ENCODE peak calls at places on chromosomes 7 and 10, in six cellular contexts. E is fibroblast of lung; P is endothelial cell; R is CD4-positive, alpha-beta T cell; T is activated CD8-positive, alpha-beta T cell treated with anti-CD3 and anti-CD28 coated beads for 36 hours; X is A549. D is an unnamed sample.

GRCh38 chr10:33215635-33216034 is 118.8 kb downstream of the NRP1 start:
- DNase-seq in E (no peak), P (no peak), R (no peak), T (no peak), X (no peak), D (no peak)

GRCh38 chr10:97882142-97883091 is 32.8 kb downstream of the GOLGA7B start:
- DNase-seq in E (peak), P (no peak), R (no peak), T (peak), X (peak), D (no peak)

GRCh38 chr7:18393465-18394118 is 102.0 kb upstream of the HDAC9 start:
- DNase-seq in E (no peak), P (no peak), R (no peak), T (no peak), X (no peak), D (no peak)

GRCh38 chr7:64639267-64640001 is 26.5 kb upstream of the ZNF107 start:
- DNase-seq in E (no peak), P (no peak), R (no peak), T (no peak), X (no peak), D (no peak)

GRCh38 chr7:40211291-40212003 is 76.6 kb downstream of the SUGCT start:
- DNase-seq in E (peak), P (no peak), R (no peak), T (no peak), X (no peak), D (no peak)

GRCh38 chr10:60883187-60883586 is 60.8 kb downstream of the RHOBTB1 start:
- DNase-seq in E (peak), P (peak), R (no peak), T (no peak), X (peak), D (no peak)

GRCh38 chr10:122279725-122280141 is 8.6 kb downstream of the BTBD16 start:
- DNase-seq in E (peak), P (peak), R (no peak), T (peak), X (peak), D (no peak)

GRCh38 chr10:61750943-61751471 is 88.3 kb downstream of the CABCOCO1 start:
- DNase-seq in E (peak), P (peak), R (peak), T (peak), X (peak), D (peak)

GRCh38 chr10:94038024-94038423 is 44.3 kb downstream of the PLCE1 start:
- DNase-seq in E (peak), P (no peak), R (no peak), T (no peak), X (peak), D (no peak)

GRCh38 chr10:121747163-121747775 is 149.0 kb upstream of the FGFR2 start:
- DNase-seq in E (no peak), P (no peak), R (no peak), T (no peak), X (no peak), D (no peak)

GRCh38 chr7:44196450-44196872 is 4.3 kb upstream of the YKT6 start:
- DNase-seq in E (peak), P (peak), R (no peak), T (peak), X (peak), D (no peak)

GRCh38 chr10:127300868-127301321 is 104.5 kb upstream of the INSYN2A start:
- DNase-seq in E (no peak), P (no peak), R (no peak), T (no peak), X (no peak), D (no peak)

GRCh38 chr7:127885843-127886242 is 145.4 kb downstream of the LRRC4 start:
- DNase-seq in E (peak), P (no peak), R (no peak), T (no peak), X (no peak), D (no peak)

GRCh38 chr10:23892296-23892695 is 316.6 kb upstream of the KIAA1217 start:
- DNase-seq in E (no peak), P (no peak), R (no peak), T (no peak), X (no peak), D (no peak)

GRCh38 chr10:47264797-47265281 is 35.2 kb upstream of the GDF10 start:
- DNase-seq in E (no peak), P (no peak), R (peak), T (peak), X (no peak), D (peak)

GRCh38 chr10:79322616-79323566 is 24.4 kb upstream of the PPIF start:
- DNase-seq in E (peak), P (no peak), R (peak), T (peak), X (no peak), D (peak)

GRCh38 chr7:1811850-1812692 is 142.0 kb downstream of the ELFN1 start:
- DNase-seq in E (no peak), P (no peak), R (no peak), T (no peak), X (peak), D (peak)

GRCh38 chr10:2214805-2215204 is 477.5 kb upstream of the ADARB2 start:
- DNase-seq in E (no peak), P (no peak), R (no peak), T (no peak), X (no peak), D (no peak)

GRCh38 chr10:71713135-71714040 is 6.2 kb downstream of the C10orf105 start:
- DNase-seq in E (peak), P (no peak), R (no peak), T (peak), X (no peak), D (peak)
- TF ChIP-seq CTCF in E (peak), P (no peak), R (no peak), T (no peak), X (no peak), D (no peak)

DNA sequence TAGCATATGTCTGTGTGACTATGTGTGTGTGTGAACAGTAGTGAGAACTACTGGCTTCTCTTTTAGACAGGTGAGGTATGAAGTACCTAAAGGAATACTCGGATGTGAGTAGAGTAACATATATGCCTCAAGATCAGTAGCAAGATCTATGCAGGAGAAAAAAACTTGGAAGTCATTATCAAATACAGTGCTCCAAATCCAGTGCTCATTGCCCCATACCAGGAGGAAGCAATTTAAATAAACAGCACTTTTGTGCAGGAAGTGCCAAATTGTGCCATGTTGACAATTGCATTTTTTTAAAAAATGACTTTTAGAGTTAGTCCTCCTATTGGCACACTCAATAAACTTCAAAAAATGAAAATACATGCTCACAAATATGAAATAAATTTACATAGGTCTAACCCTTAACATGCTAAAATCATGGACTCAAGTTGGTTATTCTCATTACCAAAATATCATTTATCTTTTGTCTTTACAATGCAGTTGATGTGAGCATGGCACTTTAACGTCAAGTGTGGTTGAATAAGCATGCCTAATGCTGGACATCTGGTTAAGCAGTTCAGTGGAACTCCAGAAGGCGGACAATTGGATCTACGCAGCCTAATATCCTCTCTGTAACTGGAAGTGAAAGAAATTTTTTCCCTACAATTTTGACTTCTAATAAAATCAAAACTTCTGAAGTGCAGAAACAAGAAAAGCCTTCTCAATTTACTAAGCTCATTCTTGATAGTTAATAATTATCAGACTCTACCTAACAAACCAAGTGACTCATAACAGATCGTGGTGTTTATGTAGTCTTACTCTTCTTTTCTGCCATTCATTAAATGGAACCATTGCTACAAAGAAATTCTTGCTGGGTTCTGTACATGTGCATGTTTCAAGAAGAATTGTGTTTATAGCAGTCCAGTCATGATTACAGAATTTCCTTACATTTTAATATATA is 195.2 kb downstream of the MDFIC start:
- DNase-seq in E (no peak), P (no peak), R (no peak), T (no peak), X (peak), D (no peak)
- TF ChIP-seq CTCF in E (no peak), P (no peak), R (no peak), T (no peak), X (no peak), D (no peak)

GRCh38 chr10:13801156-13801906 is 214.6 kb downstream of the PRPF18 start:
- DNase-seq in E (no peak), P (no peak), R (no peak), T (no peak), X (no peak), D (no peak)

GRCh38 chr10:13794982-13795381 is 208.2 kb downstream of the PRPF18 start:
- DNase-seq in E (no peak), P (no peak), R (no peak), T (no peak), X (no peak), D (no peak)

GRCh38 chr10:13795653-13796555 is 209.1 kb downstream of the PRPF18 start:
- DNase-seq in E (no peak), P (no peak), R (no peak), T (peak), X (no peak), D (no peak)

GRCh38 chr10:13801907-13802288 is 215.1 kb downstream of the PRPF18 start:
- DNase-seq in E (no peak), P (no peak), R (no peak), T (no peak), X (no peak), D (no peak)

DNA sequence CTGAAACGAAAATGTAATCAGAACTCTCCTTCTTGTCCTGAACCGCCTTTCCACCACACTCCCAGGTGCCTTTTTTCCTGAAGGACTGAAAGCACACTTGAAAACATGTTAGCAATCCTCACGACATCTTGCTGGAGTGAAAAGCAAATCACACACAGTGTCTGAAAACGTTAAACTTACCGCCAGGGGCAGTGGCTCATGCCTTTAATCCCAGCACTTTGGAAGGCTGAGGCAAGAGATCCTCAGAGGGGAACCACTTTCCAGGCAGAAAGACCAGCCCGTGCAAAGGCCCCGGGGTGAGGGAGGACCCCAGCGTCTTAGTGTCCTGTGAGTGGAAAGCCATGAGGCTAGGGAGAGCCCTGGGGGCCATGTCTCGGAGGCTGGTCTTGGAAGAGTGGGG is 210.4 kb downstream of the PRPF18 start:
- DNase-seq in E (no peak), P (no peak), R (no peak), T (no peak), X (no peak), D (no peak)
- TF ChIP-seq CTCF in E (no peak), P (no peak), R (no peak), T (no peak), X (no peak), D (no peak)

DNA sequence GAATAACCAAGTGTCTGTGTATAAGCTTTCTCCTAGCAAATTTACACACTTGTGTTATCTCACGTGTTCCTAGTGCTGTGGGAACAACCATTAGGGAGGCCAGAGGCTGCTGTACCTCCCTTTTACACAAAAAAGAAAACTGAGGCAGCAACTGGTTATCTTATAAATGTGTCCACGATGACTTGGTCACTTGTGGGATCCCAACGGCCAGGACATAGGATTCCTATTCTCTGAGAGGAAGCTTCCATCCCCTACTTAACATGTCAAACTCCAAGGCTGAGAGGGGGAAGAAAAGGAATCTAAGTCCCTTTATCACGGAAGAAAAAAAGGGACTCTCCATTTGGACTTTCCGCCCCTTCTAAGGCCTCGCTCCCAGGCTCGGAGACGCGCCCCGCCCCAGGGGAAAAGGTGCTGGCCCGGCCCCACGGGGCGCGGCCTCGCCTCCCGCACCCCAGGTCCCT is 430 bp downstream of the ZNF438 start:
- DNase-seq in E (no peak), P (no peak), R (no peak), T (no peak), X (peak), D (no peak)
- TF ChIP-seq CTCF in E (no peak), P (no peak), R (no peak), T (no peak), X (no peak), D (no peak)

GRCh38 chr7:158204453-158204852 is 383.2 kb downstream of the PTPRN2 start:
- DNase-seq in E (no peak), P (no peak), R (no peak), T (no peak), X (no peak), D (no peak)
- TF ChIP-seq CTCF in E (no peak), P (no peak), R (no peak), T (no peak), X (no peak), D (no peak)

GRCh38 chr10:103666109-103666508 is 172.6 kb downstream of the NEURL1 start:
- DNase-seq in E (peak), P (peak), R (no peak), T (peak), X (peak), D (no peak)
- TF ChIP-seq CTCF in E (peak), P (peak), R (no peak), T (peak), X (peak), D (peak)

D was measured in right lobe of liver.